ENCODE peak calls at places on chromosome 7, in nine cellular contexts. O is CD4-positive, alpha-beta T cell; L is AG09319; F is heart left ventricle; U is PC-3; E is kidney; P is type B pancreatic cell; H is RWPE1; X is MCF 10A. C is an unnamed sample.

GRCh38 chr7:6398943-6399342 is 48.8 kb downstream of the DAGLB start:
- DNase-seq in O (no peak), L (no peak), F (no peak), U (no peak), E (no peak), P (no peak), H (peak), X (peak), C (no peak)

GRCh38 chr7:105389090-105389650 is 449 bp upstream of the SRPK2 start:
- DNase-seq in O (no peak), L (no peak), F (no peak), U (peak), E (peak), P (peak), H (peak), X (peak), C (no peak)

GRCh38 chr7:143419880-143420279 is 11.2 kb upstream of the EPHA1 start:
- DNase-seq in O (no peak), L (no peak), F (no peak), U (peak), E (no peak), P (no peak), H (no peak), X (peak), C (no peak)

GRCh38 chr7:108322899-108323298 is 133.3 kb downstream of the NRCAM start:
- DNase-seq in O (no peak), L (no peak), F (no peak), U (no peak), E (no peak), P (no peak), H (no peak), X (no peak), C (no peak)

GRCh38 chr7:158685727-158686126 is 18.9 kb downstream of the NCAPG2 start:
- DNase-seq in O (no peak), L (peak), F (no peak), U (no peak), E (no peak), P (no peak), H (no peak), X (peak), C (no peak)

GRCh38 chr7:156752371-156753297 is 112.1 kb downstream of the RNF32 start:
- DNase-seq in O (no peak), L (peak), F (no peak), U (no peak), E (no peak), P (no peak), H (no peak), X (no peak), C (no peak)

GRCh38 chr7:71682181-71682580 is 550.2 kb downstream of the GALNT17 start:
- DNase-seq in O (no peak), L (no peak), F (no peak), U (no peak), E (no peak), P (no peak), H (no peak), X (no peak), C (no peak)

GRCh38 chr7:90181485-90181884 is 27.2 kb downstream of the STEAP1 start:
- DNase-seq in O (no peak), L (no peak), F (no peak), U (no peak), E (no peak), P (no peak), H (no peak), X (no peak), C (no peak)

GRCh38 chr7:43768894-43769272 is 10.4 kb downstream of the BLVRA start:
- DNase-seq in O (no peak), L (no peak), F (no peak), U (no peak), E (no peak), P (peak), H (no peak), X (no peak), C (no peak)

GRCh38 chr7:159014297-159015062 is 130.2 kb downstream of the VIPR2 start:
- DNase-seq in O (no peak), L (no peak), F (peak), U (no peak), E (no peak), P (no peak), H (no peak), X (no peak), C (no peak)

GRCh38 chr7:7475601-7476000 is 60.1 kb downstream of the COL28A1 start:
- DNase-seq in O (no peak), L (no peak), F (no peak), U (no peak), E (no peak), P (no peak), H (no peak), X (no peak), C (no peak)

GRCh38 chr7:27191081-27191715 is 6.2 kb upstream of the HOXA11 start:
- DNase-seq in O (no peak), L (no peak), F (no peak), U (peak), E (peak), P (no peak), H (no peak), X (no peak), C (no peak)

GRCh38 chr7:24038993-24039392 is 245.0 kb upstream of the NPY start:
- DNase-seq in O (no peak), L (no peak), F (no peak), U (no peak), E (no peak), P (no peak), H (no peak), X (no peak), C (no peak)

GRCh38 chr7:17846935-17847334 is 93.4 kb downstream of the SNX13 start:
- DNase-seq in O (no peak), L (no peak), F (no peak), U (no peak), E (no peak), P (no peak), H (no peak), X (no peak), C (no peak)

GRCh38 chr7:65809259-65809981 is 63.5 kb upstream of the VKORC1L1 start:
- DNase-seq in O (no peak), L (no peak), F (no peak), U (no peak), E (no peak), P (no peak), H (no peak), X (no peak), C (no peak)

GRCh38 chr7:35253680-35254495 is at the start of gene TBX20:
- DNase-seq in O (no peak), L (no peak), F (peak), U (no peak), E (peak), P (no peak), H (no peak), X (no peak), C (peak)

GRCh38 chr7:90999989-91000979 is 263.9 kb upstream of the FZD1 start:
- DNase-seq in O (no peak), L (peak), F (no peak), U (peak), E (no peak), P (no peak), H (no peak), X (peak), C (no peak)

GRCh38 chr7:12212051-12212485 is 974 bp downstream of the TMEM106B start:
- DNase-seq in O (no peak), L (no peak), F (no peak), U (no peak), E (no peak), P (no peak), H (peak), X (peak), C (no peak)

GRCh38 chr7:12207046-12207445 is 4.0 kb upstream of the TMEM106B start:
- DNase-seq in O (no peak), L (no peak), F (no peak), U (peak), E (no peak), P (no peak), H (no peak), X (no peak), C (no peak)

GRCh38 chr7:12210179-12211053 is 678 bp upstream of the TMEM106B start:
- DNase-seq in O (no peak), L (no peak), F (no peak), U (peak), E (no peak), P (no peak), H (peak), X (no peak), C (peak)

GRCh38 chr7:12217311-12217710 is 6.2 kb downstream of the TMEM106B start:
- DNase-seq in O (no peak), L (no peak), F (no peak), U (no peak), E (no peak), P (no peak), H (no peak), X (no peak), C (no peak)

GRCh38 chr7:12211054-12212050 is at the start of gene TMEM106B:
- DNase-seq in O (peak), L (peak), F (peak), U (peak), E (peak), P (peak), H (peak), X (peak), C (peak)
- TF ChIP-seq CTCF in O (peak), L (no peak), F (no peak), U (peak), E (no peak), P (no peak), H (peak), X (no peak), C (peak)

GRCh38 chr7:20311743-20312042 is 19.0 kb upstream of the ITGB8 start:
- DNase-seq in O (no peak), L (no peak), F (no peak), U (no peak), E (no peak), P (no peak), H (no peak), X (no peak), C (no peak)
- TF ChIP-seq CTCF in O (no peak), L (no peak), F (no peak), U (peak), E (no peak), P (peak), H (no peak), X (no peak), C (no peak)

GRCh38 chr7:51430480-51431086 is 114.0 kb upstream of the COBL start:
- DNase-seq in O (peak), L (no peak), F (no peak), U (peak), E (no peak), P (no peak), H (peak), X (peak), C (peak)
- TF ChIP-seq CTCF in O (peak), L (peak), F (peak), U (peak), E (peak), P (peak), H (peak), X (peak), C (peak)

GRCh38 chr7:83271212-83272099 is 108.8 kb upstream of the PCLO start:
- DNase-seq in O (no peak), L (no peak), F (no peak), U (peak), E (no peak), P (no peak), H (peak), X (peak), C (no peak)
- TF ChIP-seq CTCF in O (no peak), L (peak), F (no peak), U (peak), E (peak), P (peak), H (peak), X (peak), C (peak)

DNA sequence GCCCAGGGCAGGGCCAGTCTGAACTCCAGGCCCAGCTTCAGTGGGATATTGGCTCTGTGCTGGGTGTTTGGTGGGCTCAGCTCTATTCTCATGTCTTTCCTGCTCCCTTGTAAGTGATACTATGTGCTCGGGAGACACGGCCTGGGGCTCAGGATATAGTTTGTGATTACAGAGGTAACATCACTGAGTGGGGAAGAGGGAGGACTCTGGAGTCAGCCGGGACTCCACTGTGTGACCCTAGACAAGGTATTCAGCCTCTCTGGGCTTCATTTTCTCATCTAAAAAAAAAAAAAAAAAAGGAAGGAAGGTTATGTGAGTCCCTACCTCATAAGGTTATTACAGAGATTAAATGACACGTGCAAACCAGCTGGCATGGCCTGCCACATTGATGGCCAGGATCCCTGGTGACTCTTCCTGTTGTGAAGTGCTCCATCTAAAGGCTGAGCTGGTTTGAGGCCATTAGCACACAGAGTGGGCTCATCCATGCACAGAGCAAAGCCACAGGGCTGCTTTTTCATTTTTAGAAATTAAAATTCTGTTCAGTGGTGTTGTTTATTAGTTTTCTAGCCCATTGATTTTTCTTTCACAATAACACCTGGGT is 15.7 kb downstream of the SLC13A4 start:
- DNase-seq in O (no peak), L (no peak), F (no peak), U (no peak), E (no peak), P (no peak), H (no peak), X (no peak), C (no peak)
- TF ChIP-seq CTCF in O (no peak), L (no peak), F (no peak), U (peak), E (no peak), P (no peak), H (no peak), X (no peak), C (no peak)

DNA sequence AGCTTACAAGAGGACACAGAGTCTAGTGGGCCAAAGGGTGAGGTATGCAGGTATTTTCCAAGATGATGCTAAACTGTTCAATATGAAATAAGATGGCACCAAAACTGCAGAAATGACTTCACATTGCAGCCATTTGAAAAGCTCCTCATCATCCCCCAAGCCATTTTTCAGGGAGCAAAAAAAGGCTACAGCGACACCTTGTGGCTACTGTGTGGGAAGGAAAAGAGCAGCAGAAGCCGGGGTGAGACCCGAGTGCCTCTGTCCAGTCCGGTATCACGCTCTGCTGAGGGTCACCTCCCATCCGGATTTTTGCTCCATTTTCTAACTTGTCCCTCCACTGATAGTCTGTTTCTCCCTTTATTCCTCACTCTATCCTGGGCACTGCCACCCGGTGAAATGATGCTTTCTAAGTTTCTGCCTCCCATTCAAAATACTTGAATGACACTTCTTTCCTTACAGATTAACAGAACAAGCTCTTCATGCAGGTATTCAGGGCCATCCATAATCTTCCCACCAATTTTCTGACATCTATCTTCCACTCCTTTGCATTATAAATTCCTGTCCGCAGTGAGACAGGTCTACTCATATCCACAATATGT is 220.2 kb downstream of the DGKI start:
- DNase-seq in O (no peak), L (no peak), F (no peak), U (peak), E (no peak), P (no peak), H (peak), X (peak), C (peak)
- TF ChIP-seq CTCF in O (peak), L (peak), F (peak), U (peak), E (peak), P (peak), H (peak), X (peak), C (peak)

GRCh38 chr7:129777993-129778769 is 166.7 kb downstream of the NRF1 start:
- DNase-seq in O (no peak), L (no peak), F (no peak), U (no peak), E (no peak), P (no peak), H (no peak), X (no peak), C (no peak)

GRCh38 chr7:129777195-129777844 is 165.8 kb downstream of the NRF1 start:
- DNase-seq in O (no peak), L (no peak), F (no peak), U (no peak), E (no peak), P (no peak), H (no peak), X (no peak), C (no peak)

GRCh38 chr7:129779602-129780256 is 168.2 kb downstream of the NRF1 start:
- DNase-seq in O (no peak), L (no peak), F (no peak), U (peak), E (peak), P (no peak), H (peak), X (peak), C (peak)

GRCh38 chr7:129780257-129781127 is 169.0 kb downstream of the NRF1 start:
- DNase-seq in O (peak), L (no peak), F (no peak), U (peak), E (peak), P (peak), H (peak), X (peak), C (peak)

GRCh38 chr7:129778770-129779601 is 167.5 kb downstream of the NRF1 start:
- DNase-seq in O (no peak), L (no peak), F (no peak), U (peak), E (no peak), P (no peak), H (peak), X (peak), C (no peak)
- TF ChIP-seq CTCF in O (no peak), L (no peak), F (no peak), U (no peak), E (no peak), P (peak), H (no peak), X (no peak), C (peak)

GRCh38 chr7:47852330-47853245 is 95.7 kb downstream of the PKD1L1 start:
- DNase-seq in O (no peak), L (no peak), F (no peak), U (peak), E (no peak), P (no peak), H (no peak), X (peak), C (no peak)
- TF ChIP-seq CTCF in O (no peak), L (peak), F (no peak), U (peak), E (no peak), P (no peak), H (no peak), X (no peak), C (peak)

DNA sequence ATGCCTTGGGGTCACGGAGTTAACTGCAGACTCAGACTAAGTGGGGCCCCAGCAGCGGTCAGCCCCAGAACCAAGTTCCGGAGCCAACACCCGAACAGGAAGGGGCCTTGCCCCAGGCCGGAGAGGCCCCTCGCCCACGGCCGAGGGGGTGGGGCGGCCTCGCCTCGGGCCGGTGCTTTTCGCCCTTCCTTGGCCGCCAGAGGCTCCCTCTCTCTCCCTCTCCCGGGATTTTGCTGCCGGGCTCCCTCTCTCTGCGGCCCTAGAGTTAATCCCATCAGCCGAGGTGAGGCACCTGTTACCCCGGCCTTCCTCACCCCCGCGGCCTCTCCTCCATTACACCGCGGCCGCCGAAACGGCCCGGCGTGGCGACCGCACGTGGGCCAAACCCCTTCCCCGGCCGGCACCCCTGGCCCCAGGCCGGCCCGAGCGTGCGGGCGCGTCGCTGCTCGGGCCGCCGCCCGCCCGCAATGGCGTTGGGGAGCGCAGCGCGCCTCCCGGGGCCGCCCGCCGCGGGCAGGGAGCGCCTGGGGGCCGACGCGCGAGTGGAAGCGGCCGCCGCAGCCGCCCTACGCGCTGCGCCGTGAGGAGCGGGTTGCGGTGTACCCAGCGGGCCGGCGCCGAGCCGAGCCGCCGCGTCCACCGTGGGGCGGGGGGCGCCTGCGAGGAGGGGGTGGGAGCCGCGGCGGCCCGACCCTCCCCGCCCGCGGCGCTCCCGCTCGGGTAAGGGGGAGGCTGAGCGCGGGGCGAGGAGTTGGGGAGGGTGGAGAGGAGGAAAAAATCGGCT is at the start of gene PPP1R9A:
- DNase-seq in O (no peak), L (no peak), F (peak), U (peak), E (peak), P (peak), H (peak), X (peak), C (peak)
- TF ChIP-seq CTCF in O (no peak), L (peak), F (peak), U (peak), E (peak), P (peak), H (no peak), X (peak), C (peak)

C was measured in progenitor cell of endocrine pancreas.